ENCODE peak calls at places on chromosomes 2 and 18, in four cellular contexts. U is mesendoderm, E is H9, W is H1. J is an unnamed sample.

GRCh38 chr2:71605173-71605641 is 151.8 kb downstream of the DYSF start:
- DNase-seq in U (no peak), E (peak), W (no peak), J (no peak)

GRCh38 chr2:197675711-197676188 is 363 bp upstream of the RFTN2 start:
- DNase-seq in U (peak), E (peak), W (no peak), J (peak)

GRCh38 chr18:74742573-74742972 is 144.9 kb downstream of the ZNF407 start:
- DNase-seq in U (no peak), E (no peak), W (no peak), J (peak)

GRCh38 chr2:62724886-62725711 is 19.6 kb downstream of the EHBP1 start:
- DNase-seq in U (peak), E (peak), W (no peak), J (no peak)

GRCh38 chr2:100730290-100730868 is 89.6 kb upstream of the NPAS2 start:
- DNase-seq in U (peak), E (peak), W (peak), J (peak)

GRCh38 chr2:30653847-30654246 is 153.4 kb downstream of the CAPN13 start:
- DNase-seq in U (no peak), E (no peak), W (no peak), J (peak)

GRCh38 chr18:59172664-59173249 is 33.1 kb downstream of the SEC11C start:
- DNase-seq in U (no peak), E (no peak), W (no peak), J (no peak)

GRCh38 chr2:129766594-129766993 is 212.9 kb upstream of the RAB6C start:
- DNase-seq in U (no peak), E (no peak), W (no peak), J (no peak)

GRCh38 chr2:177629357-177630000 is 236.9 kb downstream of the AGPS start:
- DNase-seq in U (no peak), E (no peak), W (no peak), J (no peak)

GRCh38 chr2:127607399-127607908 is 38.5 kb upstream of the GPR17 start:
- DNase-seq in U (no peak), E (peak), W (no peak), J (no peak)

GRCh38 chr18:78683191-78684010 is 296.2 kb upstream of the SALL3 start:
- DNase-seq in U (no peak), E (no peak), W (no peak), J (no peak)

GRCh38 chr18:28801876-28802275 is 624.9 kb upstream of the CDH2 start:
- DNase-seq in U (no peak), E (no peak), W (no peak), J (no peak)

GRCh38 chr2:122519366-122519765 is 763.9 kb downstream of the TSN start:
- DNase-seq in U (peak), E (no peak), W (no peak), J (no peak)

GRCh38 chr2:71943238-71944182 is 204.2 kb downstream of the CYP26B1 start:
- DNase-seq in U (no peak), E (peak), W (no peak), J (no peak)

DNA sequence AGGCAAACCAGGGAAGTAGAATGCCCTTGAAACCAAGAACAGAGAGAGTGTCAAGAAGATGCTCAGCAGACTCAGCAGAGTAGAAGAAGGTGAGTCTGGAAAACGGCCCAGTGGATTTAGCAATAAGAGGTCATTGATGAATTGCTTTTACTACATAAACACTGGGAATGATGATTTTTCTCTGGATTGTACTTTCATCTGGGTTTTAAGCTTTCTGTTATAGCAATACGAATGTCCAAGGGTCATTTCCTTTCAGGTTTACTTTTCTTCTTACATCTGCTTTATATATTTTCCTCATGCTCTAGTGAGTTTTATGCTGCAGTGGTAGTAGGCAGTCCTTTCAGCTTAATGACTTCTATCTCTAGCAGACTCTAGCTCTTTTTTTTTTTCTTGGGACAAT is 16.9 kb downstream of the EML6 start:
- DNase-seq in U (no peak), E (no peak), W (no peak), J (no peak)
- H3K56ac ChIP-seq in U (no peak), E (no peak), W (no peak), J (no peak)

GRCh38 chr2:219384872-219385271 is 2.8 kb downstream of the DNPEP start:
- DNase-seq in U (no peak), E (no peak), W (no peak), J (no peak)
- H3K4ac ChIP-seq in U (no peak), E (no peak), W (no peak), J (no peak)

GRCh38 chr2:168602846-168603406 is 146.9 kb downstream of the CERS6 start:
- DNase-seq in U (no peak), E (no peak), W (no peak), J (no peak)
- H3K56ac ChIP-seq in U (no peak), E (no peak), W (no peak), J (no peak)

DNA sequence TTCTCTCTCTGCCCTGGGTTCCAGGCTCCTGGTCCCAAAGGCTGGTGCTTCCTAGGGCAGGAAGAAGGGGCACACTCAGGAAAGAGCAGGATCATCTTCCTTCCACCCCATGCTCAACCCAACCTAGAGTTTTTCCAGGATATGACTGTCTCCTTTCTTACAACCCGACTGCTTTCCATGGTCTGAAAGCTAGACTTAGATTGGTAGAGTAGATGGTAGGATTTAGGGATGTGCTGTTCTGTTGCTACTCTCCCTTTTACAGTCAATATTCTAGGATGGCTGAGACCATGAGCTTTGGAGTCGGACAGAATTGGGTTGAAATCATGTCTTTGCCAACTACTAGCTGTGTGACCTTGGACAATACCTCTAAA is 45.9 kb upstream of the IGFBP5 start:
- DNase-seq in U (no peak), E (no peak), W (no peak), J (no peak)
- H3K4ac ChIP-seq in U (no peak), E (no peak), W (no peak), J (peak)

GRCh38 chr2:205975082-205975949 is 110.7 kb downstream of the INO80D start:
- DNase-seq in U (no peak), E (no peak), W (no peak), J (no peak)
- H3K56ac ChIP-seq in U (no peak), E (no peak), W (no peak), J (no peak)

GRCh38 chr2:104844813-104845551 is 8.9 kb upstream of the POU3F3 start:
- DNase-seq in U (peak), E (peak), W (no peak), J (no peak)
- H3K4ac ChIP-seq in U (no peak), E (no peak), W (no peak), J (no peak)

GRCh38 chr2:141605163-141605562 is 525.7 kb downstream of the LRP1B start:
- DNase-seq in U (no peak), E (no peak), W (no peak), J (no peak)

GRCh38 chr2:141598982-141599381 is 531.8 kb downstream of the LRP1B start:
- DNase-seq in U (no peak), E (no peak), W (no peak), J (no peak)

GRCh38 chr2:141599721-141600120 is 531.1 kb downstream of the LRP1B start:
- DNase-seq in U (no peak), E (no peak), W (no peak), J (no peak)

DNA sequence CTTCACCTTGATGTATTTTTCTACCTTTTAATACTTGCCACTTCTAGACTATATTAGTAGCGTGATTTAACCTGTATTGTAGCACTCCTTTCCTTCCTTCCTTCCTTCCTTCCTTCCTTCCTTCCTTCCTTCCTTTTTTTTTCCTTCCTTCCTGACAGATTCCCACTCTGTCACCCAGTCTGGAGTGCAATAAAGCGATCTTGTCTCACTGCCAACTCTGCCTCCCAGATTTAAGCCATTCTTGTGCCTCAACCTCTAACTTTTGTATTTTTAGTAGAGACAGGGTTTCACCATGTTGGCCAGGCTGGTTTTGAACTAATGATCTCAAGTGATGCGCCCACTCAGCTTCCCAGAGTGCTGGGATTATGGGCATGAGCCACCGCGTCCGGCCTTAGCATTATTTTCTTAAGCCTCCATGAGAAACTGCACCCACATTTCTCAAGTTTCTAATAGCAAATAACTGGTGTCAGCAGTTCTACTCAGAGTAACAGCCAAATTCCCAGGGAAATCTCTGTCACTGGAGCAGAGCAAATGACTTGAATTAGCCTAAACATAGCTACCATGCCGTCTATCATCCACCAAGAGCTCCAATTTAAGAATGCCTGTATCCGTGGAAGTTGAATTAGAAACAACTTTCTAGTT is 529.2 kb downstream of the LRP1B start:
- DNase-seq in U (no peak), E (no peak), W (no peak), J (no peak)
- H3K56ac ChIP-seq in U (no peak), E (no peak), W (no peak), J (no peak)

GRCh38 chr2:20597868-20598183 is 53.1 kb downstream of the HS1BP3 start:
- DNase-seq in U (no peak), E (no peak), W (no peak), J (no peak)

GRCh38 chr2:20596973-20597867 is 53.7 kb downstream of the HS1BP3 start:
- DNase-seq in U (no peak), E (no peak), W (no peak), J (no peak)

GRCh38 chr2:20600756-20601325 is 50.1 kb downstream of the HS1BP3 start:
- DNase-seq in U (no peak), E (no peak), W (no peak), J (no peak)

GRCh38 chr2:20599861-20600461 is 50.9 kb downstream of the HS1BP3 start:
- DNase-seq in U (no peak), E (no peak), W (no peak), J (no peak)

GRCh38 chr2:20599001-20599600 is 51.8 kb downstream of the HS1BP3 start:
- DNase-seq in U (no peak), E (no peak), W (no peak), J (no peak)
- H3K4ac ChIP-seq in U (no peak), E (no peak), W (no peak), J (peak)

DNA sequence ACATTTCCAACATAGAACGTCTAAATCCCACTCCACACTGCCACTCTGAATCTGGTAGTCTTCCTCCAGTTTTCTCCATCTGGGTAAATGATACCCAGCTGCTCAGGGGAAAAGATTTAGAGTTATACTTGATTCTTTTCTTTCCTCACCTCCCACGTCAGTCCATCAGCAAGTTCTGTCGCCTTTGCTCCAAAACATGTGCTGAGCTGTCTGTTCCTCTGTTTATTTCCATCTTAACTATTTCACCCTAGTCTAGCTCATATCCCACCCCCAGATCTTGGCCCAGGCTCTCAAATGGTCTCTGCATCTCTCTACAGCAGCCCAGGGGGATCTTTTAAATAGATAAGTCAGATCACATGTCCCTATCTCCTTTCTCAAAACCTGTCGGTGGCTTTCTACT is 43.4 kb upstream of the GMCL1 start:
- DNase-seq in U (no peak), E (no peak), W (no peak), J (no peak)
- H3K56ac ChIP-seq in U (no peak), E (no peak), W (no peak), J (no peak)

J was measured in IMR-90.